ENCODE peak calls at places on chromosome 15, in four cellular contexts. U, L, I and A are unnamed samples.

GRCh38 chr15:92877000-92877399 is 23.1 kb upstream of the CHD2 start:
- DNase-seq in U (no peak), I (no peak), L (no peak), A (no peak)

GRCh38 chr15:34460451-34460850 is 22.8 kb upstream of the GOLGA8A start:
- DNase-seq in U (no peak), I (no peak), L (no peak), A (no peak)

GRCh38 chr15:94844533-94845390 is 613.4 kb downstream of the MCTP2 start:
- DNase-seq in L (peak; percentile 91), I (no peak), U (peak; percentile 51), A (peak; percentile 79)

GRCh38 chr15:61441901-61442300 is 212.8 kb upstream of the RORA start:
- DNase-seq in L (no peak), I (no peak), U (no peak), A (no peak)

GRCh38 chr15:73265536-73266153 is 103.1 kb downstream of the HCN4 start:
- DNase-seq in U (no peak), L (peak; percentile 11), I (no peak), A (no peak)

GRCh38 chr15:69668963-69669362 is 216.3 kb downstream of the RPLP1 start:
- DNase-seq in I (no peak), U (peak; percentile 58), L (peak; percentile 62), A (no peak)

GRCh38 chr15:77851696-77852095 is 219.0 kb upstream of the LINGO1 start:
- DNase-seq in I (no peak), U (no peak), L (no peak), A (peak; percentile 37)

GRCh38 chr15:78208341-78208844 is 26.0 kb downstream of the ACSBG1 start:
- DNase-seq in I (no peak), U (no peak), L (no peak), A (no peak)

GRCh38 chr15:34147371-34148140 is 45.7 kb downstream of the PGBD4 start:
- DNase-seq in L (no peak), I (no peak), U (no peak), A (no peak)

GRCh38 chr15:82548700-82549099 is 8.4 kb upstream of the RPS17 start:
- DNase-seq in L (no peak), U (no peak), I (no peak), A (no peak)

GRCh38 chr15:40825661-40826088 is 2.8 kb downstream of the PPP1R14D start:
- DNase-seq in L (peak; percentile 80), U (no peak), I (no peak), A (no peak)

GRCh38 chr15:69523010-69524001 is 70.7 kb downstream of the RPLP1 start:
- DNase-seq in I (peak; percentile 54), U (peak; percentile 78), L (peak; percentile 84), A (peak; percentile 84)

GRCh38 chr15:65881766-65882434 is 12.6 kb downstream of the RAB11A start:
- DNase-seq in I (no peak), U (no peak), L (no peak), A (no peak)

GRCh38 chr15:100713163-100713867 is 110.9 kb downstream of the ASB7 start:
- DNase-seq in L (peak; percentile 45), I (peak; percentile 92), U (peak; percentile 52), A (peak; percentile 68)

GRCh38 chr15:27412413-27412812 is 441.4 kb downstream of the GABRG3 start:
- DNase-seq in L (no peak), U (no peak), I (no peak), A (no peak)

GRCh38 chr15:75713338-75713895 is 769 bp upstream of the CSPG4 start:
- DNase-seq in L (peak; percentile 51), U (no peak), I (no peak), A (peak; percentile 92)

GRCh38 chr15:26841941-26842340 is 24.9 kb upstream of the GABRA5 start:
- DNase-seq in L (no peak), I (no peak), U (no peak), A (no peak)

GRCh38 chr15:67173786-67174185 is 80.7 kb downstream of the AAGAB start:
- DNase-seq in I (no peak), U (no peak), L (no peak), A (peak; percentile 61)

GRCh38 chr15:34481370-34481769 is 43.8 kb upstream of the GOLGA8A start:
- DNase-seq in L (no peak), U (no peak), I (no peak), A (no peak)

GRCh38 chr15:41855121-41855941 is 16.7 kb downstream of the PLA2G4B start:
- DNase-seq in I (no peak), L (no peak), U (no peak), A (no peak)

GRCh38 chr15:95409924-95410323 is 920.6 kb upstream of the NR2F2 start:
- DNase-seq in I (no peak), U (no peak), L (no peak), A (no peak)

GRCh38 chr15:99925661-99926461 is 192.6 kb upstream of the LYSMD4 start:
- DNase-seq in I (peak; percentile 54), U (peak; percentile 51), L (peak; percentile 83), A (peak; percentile 85)

GRCh38 chr15:66433726-66434125 is 47.0 kb downstream of the MAP2K1 start:
- DNase-seq in I (no peak), U (no peak), L (no peak), A (no peak)

GRCh38 chr15:82540055-82540983 is at the start of gene RPS17:
- DNase-seq in L (peak; percentile 98), I (peak; percentile 96), U (peak; percentile 97), A (peak; percentile 98)

GRCh38 chr15:69755571-69756310 is 303.1 kb downstream of the RPLP1 start:
- DNase-seq in U (peak; percentile 53), L (peak; percentile 46), I (no peak), A (no peak)

GRCh38 chr15:101689901-101690300 is 34.4 kb downstream of the TARS3 start:
- DNase-seq in U (no peak), L (no peak), I (no peak), A (no peak)

GRCh38 chr15:75928680-75929608 is 25.3 kb downstream of the FBXO22 start:
- DNase-seq in I (no peak), U (no peak), L (peak; percentile 25), A (no peak)

GRCh38 chr15:70017796-70018195 is 79.9 kb downstream of the TLE3 start:
- DNase-seq in I (no peak), U (no peak), L (no peak), A (no peak)

GRCh38 chr15:74497584-74497983 is 36.6 kb upstream of the UBL7 start:
- DNase-seq in L (peak; percentile 11), I (peak; percentile 26), U (no peak), A (no peak)

GRCh38 chr15:98077186-98077585 is 116.7 kb downstream of the ARRDC4 start:
- DNase-seq in L (peak; percentile 12), U (peak; percentile 28), I (no peak), A (no peak)

GRCh38 chr15:75069301-75069925 is 46.0 kb downstream of the PPCDC start:
- DNase-seq in U (peak; percentile 67), I (no peak), L (no peak), A (no peak)

GRCh38 chr15:77097317-77097721 is 26.4 kb upstream of the TSPAN3 start:
- DNase-seq in U (no peak), L (no peak), I (no peak), A (no peak)

GRCh38 chr15:52653451-52653964 is 25.7 kb downstream of the ATOSA start:
- DNase-seq in U (no peak), I (no peak), L (no peak), A (no peak)

GRCh38 chr15:73344051-73344450 is 24.7 kb downstream of the HCN4 start:
- DNase-seq in U (no peak), I (no peak), L (no peak), A (no peak)

GRCh38 chr15:75706682-75706954 is 6.0 kb downstream of the CSPG4 start:
- DNase-seq in U (no peak), L (no peak), I (no peak), A (no peak)

GRCh38 chr15:42581272-42581730 is 5.9 kb downstream of the STARD9 start:
- DNase-seq in I (peak; percentile 71), U (peak; percentile 92), L (peak; percentile 88), A (peak; percentile 95)

GRCh38 chr15:90001683-90002427 is 731 bp downstream of the ZNF710 start:
- DNase-seq in L (peak; percentile 80), I (peak; percentile 43), U (peak; percentile 75), A (peak; percentile 83)

GRCh38 chr15:89999676-90000174 is 1.4 kb upstream of the ZNF710 start:
- DNase-seq in L (peak; percentile 37), I (no peak), U (peak; percentile 51), A (peak; percentile 67)

GRCh38 chr15:90000175-90000923 is 775 bp upstream of the ZNF710 start:
- DNase-seq in L (peak; percentile 65), U (no peak), I (peak; percentile 28), A (peak; percentile 72)

GRCh38 chr15:90002428-90002844 is 1.3 kb downstream of the ZNF710 start:
- DNase-seq in I (peak; percentile 38), L (peak; percentile 62), U (peak; percentile 60), A (peak; percentile 78)

GRCh38 chr15:90001062-90001682 is at the start of gene ZNF710:
- DNase-seq in I (peak; percentile 32), L (peak; percentile 49), U (no peak), A (peak; percentile 83)
- TF ChIP-seq POLR2A in I (no peak), L (no peak), U (peak; percentile 6), A (no peak)

GRCh38 chr15:46080018-46080417 is 445.2 kb downstream of the SQOR start:
- DNase-seq in L (no peak), I (no peak), U (no peak), A (no peak)
- TF ChIP-seq POLR2AphosphoS5 in L (no peak), I (no peak), U (no peak), A (no peak)

GRCh38 chr15:68354923-68355322 is 77.0 kb downstream of the ITGA11 start:
- DNase-seq in L (no peak), U (no peak), I (no peak), A (no peak)

GRCh38 chr15:68354268-68354667 is 76.7 kb downstream of the FEM1B start:
- DNase-seq in L (no peak), U (no peak), I (no peak), A (no peak)

GRCh38 chr15:68353418-68354145 is 76.0 kb downstream of the FEM1B start:
- DNase-seq in L (no peak), U (no peak), I (no peak), A (no peak)

GRCh38 chr15:68349173-68349572 is 71.6 kb downstream of the FEM1B start:
- DNase-seq in I (no peak), L (no peak), U (no peak), A (no peak)

GRCh38 chr15:68352401-68353062 is 75.0 kb downstream of the FEM1B start:
- DNase-seq in L (peak; percentile 23), I (peak; percentile 55), U (peak; percentile 56), A (peak; percentile 90)
- H3K27ac ChIP-seq in L (peak overlapping the region; percentile 59), I (peak overlapping the region; percentile 89), U (peak overlapping the region; percentile 60), A (peak overlapping the region; percentile 90)

DNA sequence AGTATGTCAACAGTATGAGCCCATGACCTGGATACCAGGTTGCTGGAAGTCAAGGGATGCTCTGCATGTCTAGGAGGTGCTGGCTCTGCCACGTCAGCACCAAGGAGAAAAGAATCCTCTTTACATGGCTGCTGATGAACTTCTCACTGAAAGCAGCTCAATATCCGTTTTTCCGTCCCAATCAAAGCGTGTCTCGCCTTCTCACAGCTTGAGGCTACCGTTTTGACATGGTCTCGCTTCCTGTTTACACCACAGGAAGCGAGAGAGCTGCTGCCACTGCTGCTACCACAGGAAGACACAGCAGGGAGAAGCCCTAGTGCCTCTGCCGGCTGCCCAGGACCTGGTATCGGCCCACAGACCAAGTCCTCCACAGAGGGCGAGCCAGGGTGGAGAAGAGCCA is 27.3 kb downstream of the STARD5 start:
- DNase-seq in U (peak; percentile 86), L (peak; percentile 78), I (peak; percentile 37), A (peak; percentile 73)
- TF ChIP-seq POLR2A in U (peak; percentile 78), L (peak; percentile 72), I (no peak), A (no peak)

GRCh38 chr15:60363903-60364302 is 33.9 kb downstream of the ANXA2 start:
- DNase-seq in I (no peak), L (no peak), U (no peak), A (no peak)
- TF ChIP-seq POLR2AphosphoS5 in I (no peak), L (no peak), U (no peak), A (no peak)